ENCODE peak calls at places on chromosomes 1 and 21, in five cellular contexts. T is prostate gland, P is HCT116, C is sigmoid colon, Q is HepG2. K is an unnamed sample.

GRCh38 chr1:23551849-23552248 is 7.5 kb downstream of the ID3 start:
- DNase-seq in Q (no peak), T (no peak), C (no peak), P (no peak), K (no peak)

GRCh38 chr1:172863031-172863430 is 187.7 kb downstream of the TNFSF18 start:
- DNase-seq in P (no peak), T (no peak), Q (no peak), C (no peak), K (no peak)

GRCh38 chr1:76868916-76869315 is 1.6 kb downstream of the ST6GALNAC5 start:
- DNase-seq in T (no peak), C (no peak), P (no peak), Q (no peak), K (no peak)

GRCh38 chr1:14602131-14602530 is 3.6 kb downstream of the KAZN start:
- DNase-seq in P (no peak), Q (no peak), C (peak; percentile 91), T (no peak), K (peak; percentile 94)

GRCh38 chr1:163410073-163410522 is 88.3 kb downstream of the NUF2 start:
- DNase-seq in C (no peak), P (peak; percentile 48), T (peak; percentile 19), Q (peak; percentile 51), K (no peak)

GRCh38 chr1:116951175-116951935 is 41.6 kb downstream of the PTGFRN start:
- DNase-seq in C (peak; percentile 85), T (no peak), P (no peak), Q (no peak), K (peak; percentile 83)

GRCh38 chr21:38326899-38327298 is 70.1 kb downstream of the KCNJ15 start:
- DNase-seq in T (no peak), P (no peak), C (no peak), Q (no peak), K (peak; percentile 86)

GRCh38 chr1:201916649-201917249 is 28.1 kb downstream of the SHISA4 start:
- DNase-seq in C (peak; percentile 95), Q (peak; percentile 36), P (no peak), T (no peak), K (peak; percentile 96)

GRCh38 chr1:202280595-202280994 is 61.1 kb downstream of the UBE2T start:
- DNase-seq in Q (no peak), C (no peak), P (no peak), T (no peak), K (no peak)

GRCh38 chr1:197862221-197862620 is 40.2 kb upstream of the C1orf53 start:
- DNase-seq in T (no peak), Q (no peak), P (no peak), C (no peak), K (no peak)

GRCh38 chr1:7670334-7671145 is 100.6 kb upstream of the VAMP3 start:
- DNase-seq in T (no peak), C (no peak), Q (no peak), P (no peak), K (no peak)

GRCh38 chr1:45493116-45493697 is 2.2 kb upstream of the TESK2 start:
- DNase-seq in C (no peak), P (peak; percentile 43), Q (peak; percentile 55), T (peak; percentile 70), K (no peak)

GRCh38 chr21:42401164-42401563 is 2.5 kb upstream of the UBASH3A start:
- DNase-seq in C (no peak), T (no peak), P (no peak), Q (no peak), K (no peak)

GRCh38 chr1:86155807-86156561 is 588 bp downstream of the COL24A1 start:
- DNase-seq in P (no peak), Q (no peak), C (peak; percentile 85), T (no peak), K (no peak)

GRCh38 chr1:109979489-109980091 is 5.0 kb upstream of the AHCYL1 start:
- DNase-seq in P (no peak), T (no peak), Q (no peak), C (no peak), K (no peak)

GRCh38 chr21:45709127-45709526 is 65.6 kb downstream of the PCBP3 start:
- DNase-seq in P (no peak), T (no peak), Q (no peak), C (no peak), K (no peak)

GRCh38 chr1:53370369-53370961 is 42.6 kb upstream of the LRP8 start:
- DNase-seq in Q (no peak), C (no peak), P (no peak), T (no peak), K (peak; percentile 70)

GRCh38 chr21:29335720-29336119 is 37.0 kb downstream of the BACH1 start:
- DNase-seq in C (no peak), T (no peak), P (no peak), Q (no peak), K (no peak)

GRCh38 chr1:180157108-180157507 is 2.4 kb downstream of the QSOX1 start:
- DNase-seq in P (no peak), C (no peak), Q (no peak), T (no peak), K (no peak)

GRCh38 chr1:230067441-230067870 is 418 bp downstream of the GALNT2 start:
- DNase-seq in C (peak; percentile 81), Q (peak; percentile 16), P (no peak), T (peak; percentile 14), K (no peak)

GRCh38 chr1:194194724-194195123 is 1008.3 kb upstream of the B3GALT2 start:
- DNase-seq in T (no peak), C (no peak), P (no peak), Q (no peak), K (no peak)

GRCh38 chr1:38585460-38585859 is 274.1 kb downstream of the RRAGC start:
- DNase-seq in P (no peak), Q (no peak), C (no peak), T (no peak), K (no peak)

GRCh38 chr1:59421232-59421920 is 124.5 kb downstream of the FGGY start:
- DNase-seq in C (no peak), T (no peak), P (no peak), Q (no peak), K (no peak)

GRCh38 chr1:92076363-92076762 is 1.2 kb upstream of the SETSIP start:
- DNase-seq in T (no peak), P (no peak), Q (no peak), C (no peak), K (no peak)

GRCh38 chr1:216325946-216326345 is 97.3 kb downstream of the USH2A start:
- DNase-seq in T (no peak), P (no peak), Q (no peak), C (no peak), K (no peak)

GRCh38 chr1:109630081-109630880 is 10.6 kb downstream of the AMPD2 start:
- DNase-seq in T (peak; percentile 3), C (no peak), Q (no peak), P (no peak), K (peak; percentile 70)

GRCh38 chr1:28897789-28898188 is 16.6 kb upstream of the EPB41 start:
- DNase-seq in P (no peak), T (no peak), Q (no peak), C (no peak), K (no peak)
- H3K36me3 ChIP-seq in P (no peaks in the 10 kb centered on the region), T (no peaks in the 10 kb centered on the region), Q (peaks cover 25% of the 10 kb centered on the region), C (no peaks in the 10 kb centered on the region), K (no peaks in the 10 kb centered on the region)

GRCh38 chr1:28412731-28413130 is 43.2 kb downstream of the PHACTR4 start:
- DNase-seq in T (no peak), P (no peak), C (no peak), Q (no peak), K (no peak)
- TF ChIP-seq POLR2AphosphoS5 in T (no peak), P (no peak), C (no peak), Q (no peak), K (no peak)

GRCh38 chr1:174262747-174263241 is 103.5 kb downstream of the RABGAP1L start:
- DNase-seq in C (no peak), P (peak; percentile 15), T (peak; percentile 7), Q (peak; percentile 46), K (no peak)

GRCh38 chr1:174266476-174266875 is 107.2 kb downstream of the RABGAP1L start:
- DNase-seq in P (no peak), Q (peak; percentile 75), C (no peak), T (no peak), K (no peak)

GRCh38 chr1:174269932-174270651 is 110.8 kb downstream of the RABGAP1L start:
- DNase-seq in P (no peak), T (no peak), C (no peak), Q (peak; percentile 23), K (no peak)

GRCh38 chr1:174265273-174265672 is 106.0 kb downstream of the RABGAP1L start:
- DNase-seq in P (no peak), C (no peak), T (no peak), Q (no peak), K (no peak)

DNA sequence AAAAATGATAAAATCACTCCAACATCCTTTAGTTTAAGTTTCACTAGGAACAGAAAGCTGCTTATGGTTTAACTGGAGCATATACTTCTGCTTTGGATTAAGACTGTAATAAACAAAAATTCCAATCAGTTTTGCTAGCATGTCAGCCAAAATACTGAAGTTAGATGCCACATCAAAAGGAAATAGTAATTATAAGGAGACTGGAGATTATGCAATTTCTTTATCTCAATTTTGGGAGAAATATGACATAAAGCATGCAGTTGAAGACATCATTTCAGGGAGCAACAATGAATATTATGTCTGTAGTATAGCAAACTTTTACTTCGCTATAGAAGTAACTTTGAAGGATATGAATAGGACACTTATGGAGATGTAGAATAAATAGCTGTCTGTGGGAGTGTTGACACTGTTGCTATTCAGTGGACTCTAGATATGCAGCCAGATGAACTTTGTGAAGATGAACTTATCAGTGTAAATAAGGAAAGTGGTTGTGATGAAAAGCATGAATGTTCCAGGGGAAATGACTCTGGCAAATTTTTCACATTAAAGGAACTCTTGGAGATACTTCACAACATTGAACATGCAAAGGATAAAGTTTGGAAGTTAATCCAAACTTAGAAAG is 107.8 kb downstream of the RABGAP1L start:
- DNase-seq in Q (peak; percentile 94), C (no peak), P (no peak), T (no peak), K (no peak)
- H3K36me3 ChIP-seq in Q (no peaks in the 10 kb centered on the region), C (no peaks in the 10 kb centered on the region), P (no peaks in the 10 kb centered on the region), T (no peaks in the 10 kb centered on the region), K (no peaks in the 10 kb centered on the region)

GRCh38 chr1:156993426-156994147 is 52.0 kb downstream of the ARHGEF11 start:
- DNase-seq in T (no peak), Q (no peak), C (no peak), P (no peak), K (no peak)
- TF ChIP-seq POLR2AphosphoS5 in T (no peak), Q (no peak), C (no peak), P (no peak), K (no peak)

DNA sequence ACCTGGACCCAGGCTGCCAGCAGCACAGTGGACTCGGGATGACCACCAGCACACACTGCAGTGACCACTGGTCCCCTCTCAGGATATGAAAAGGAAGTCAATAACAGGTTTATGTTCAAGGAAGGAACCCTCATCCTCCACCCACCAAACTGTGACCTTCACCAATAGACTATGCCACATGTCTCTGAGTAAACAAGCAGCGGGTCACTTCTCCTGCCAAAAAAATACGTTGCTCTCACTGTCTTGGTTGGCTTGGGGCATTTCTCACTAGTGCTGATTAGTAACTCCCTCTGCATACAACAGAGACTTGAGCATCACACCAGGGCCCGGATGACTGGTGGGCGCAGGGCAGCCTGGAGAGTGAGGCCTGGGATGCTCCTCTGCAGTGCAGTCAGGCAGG is 25.9 kb downstream of the PARP1 start:
- DNase-seq in C (no peak), T (no peak), Q (no peak), P (no peak), K (no peak)
- H3K36me3 ChIP-seq in C (peaks cover 100% of the 10 kb centered on the region), T (peaks cover 21% of the 10 kb centered on the region), Q (peaks cover 92% of the 10 kb centered on the region), P (peaks cover 80% of the 10 kb centered on the region), K (peaks cover 100% of the 10 kb centered on the region)

DNA sequence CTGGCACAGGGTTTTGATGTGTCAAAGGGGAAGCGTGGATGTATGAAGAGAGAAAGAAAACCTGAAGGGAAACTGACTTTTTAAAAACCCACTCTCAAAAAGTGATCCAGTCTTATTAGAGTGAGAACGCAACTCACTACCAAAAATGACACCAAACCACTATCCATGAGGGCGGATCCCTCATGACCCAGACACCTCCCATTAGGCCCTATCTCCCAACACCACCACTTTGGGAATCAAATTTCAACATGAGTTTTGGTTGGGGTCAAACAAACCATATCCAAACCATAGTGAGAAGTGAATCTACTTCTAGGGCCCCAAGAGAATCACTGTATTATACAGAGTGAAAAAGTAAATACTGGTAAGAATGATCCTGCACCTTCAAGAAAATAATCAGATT is 53.5 kb downstream of the FNBP1L start:
- DNase-seq in T (no peak), C (no peak), Q (no peak), P (no peak), K (no peak)
- TF ChIP-seq POLR2AphosphoS5 in T (no peak), C (no peak), Q (no peak), P (no peak), K (no peak)

K was measured in esophagus muscularis mucosa.